ENCODE peak calls at places on chromosomes 6 and 20, in nine cellular contexts. One of them, this sample, is unnamed.

GRCh38 chr20:41669708-41670263 is 51.6 kb upstream of the CHD6 start:
- DNase-seq in right atrium auricular region: no peak
- DNase-seq in psoas muscle: no peak
- DNase-seq in A549: peak
- DNase-seq in GM23248: peak
- DNase-seq in AG04450: no peak
- DNase-seq in fibroblast of lung: no peak
- DNase-seq in mesendoderm: peak
- DNase-seq in Peyer's patch: no peak
- DNase-seq in this sample: no peak

GRCh38 chr20:4896119-4896700 is 105.1 kb downstream of the SLC23A2 start:
- DNase-seq in right atrium auricular region: peak
- DNase-seq in fibroblast of lung: no peak
- DNase-seq in GM23248: no peak
- DNase-seq in A549: no peak
- DNase-seq in psoas muscle: no peak
- DNase-seq in Peyer's patch: no peak
- DNase-seq in mesendoderm: peak
- DNase-seq in AG04450: no peak
- DNase-seq in this sample: no peak

GRCh38 chr6:134961366-134961765 is 11.5 kb upstream of the ALDH8A1 start:
- DNase-seq in mesendoderm: no peak
- DNase-seq in A549: no peak
- DNase-seq in AG04450: no peak
- DNase-seq in Peyer's patch: no peak
- DNase-seq in fibroblast of lung: no peak
- DNase-seq in GM23248: no peak
- DNase-seq in psoas muscle: no peak
- DNase-seq in right atrium auricular region: no peak
- DNase-seq in this sample: no peak

GRCh38 chr6:167153523-167153959 is 4.2 kb downstream of the GPR31 start:
- DNase-seq in fibroblast of lung: no peak
- DNase-seq in Peyer's patch: peak
- DNase-seq in mesendoderm: no peak
- DNase-seq in psoas muscle: no peak
- DNase-seq in A549: no peak
- DNase-seq in right atrium auricular region: no peak
- DNase-seq in GM23248: peak
- DNase-seq in AG04450: no peak
- DNase-seq in this sample: no peak

GRCh38 chr6:150142657-150143501 is at the start of gene PPP1R14C:
- DNase-seq in mesendoderm: peak
- DNase-seq in Peyer's patch: no peak
- DNase-seq in AG04450: no peak
- DNase-seq in GM23248: peak
- DNase-seq in psoas muscle: peak
- DNase-seq in fibroblast of lung: no peak
- DNase-seq in right atrium auricular region: no peak
- DNase-seq in A549: no peak
- DNase-seq in this sample: no peak

GRCh38 chr20:25500880-25501351 is 84.4 kb downstream of the NINL start:
- DNase-seq in right atrium auricular region: no peak
- DNase-seq in A549: no peak
- DNase-seq in mesendoderm: no peak
- DNase-seq in psoas muscle: no peak
- DNase-seq in GM23248: no peak
- DNase-seq in Peyer's patch: no peak
- DNase-seq in AG04450: no peak
- DNase-seq in fibroblast of lung: no peak
- DNase-seq in this sample: no peak

GRCh38 chr20:61436268-61436667 is 184.2 kb downstream of the CDH4 start:
- DNase-seq in psoas muscle: no peak
- DNase-seq in right atrium auricular region: no peak
- DNase-seq in A549: no peak
- DNase-seq in GM23248: peak
- DNase-seq in AG04450: no peak
- DNase-seq in mesendoderm: peak
- DNase-seq in fibroblast of lung: peak
- DNase-seq in Peyer's patch: no peak
- DNase-seq in this sample: no peak

GRCh38 chr6:71727632-71728294 is 158.6 kb upstream of the RIMS1 start:
- DNase-seq in right atrium auricular region: no peak
- DNase-seq in A549: no peak
- DNase-seq in AG04450: no peak
- DNase-seq in mesendoderm: peak
- DNase-seq in Peyer's patch: no peak
- DNase-seq in GM23248: peak
- DNase-seq in fibroblast of lung: no peak
- DNase-seq in psoas muscle: no peak
- DNase-seq in this sample: no peak

GRCh38 chr6:65088575-65088974 is 618.5 kb downstream of the EYS start:
- DNase-seq in A549: no peak
- DNase-seq in psoas muscle: no peak
- DNase-seq in Peyer's patch: no peak
- DNase-seq in mesendoderm: peak
- DNase-seq in right atrium auricular region: no peak
- DNase-seq in GM23248: no peak
- DNase-seq in AG04450: no peak
- DNase-seq in fibroblast of lung: no peak
- DNase-seq in this sample: no peak

GRCh38 chr6:1596088-1596852 is 13.4 kb upstream of the FOXC1 start:
- DNase-seq in fibroblast of lung: peak
- DNase-seq in mesendoderm: peak
- DNase-seq in psoas muscle: peak
- DNase-seq in Peyer's patch: peak
- DNase-seq in GM23248: peak
- DNase-seq in A549: no peak
- DNase-seq in AG04450: no peak
- DNase-seq in right atrium auricular region: peak
- DNase-seq in this sample: peak

GRCh38 chr6:31965700-31966099 is 6.2 kb downstream of the DXO start:
- DNase-seq in AG04450: no peak
- DNase-seq in psoas muscle: no peak
- DNase-seq in fibroblast of lung: no peak
- DNase-seq in GM23248: no peak
- DNase-seq in A549: no peak
- DNase-seq in Peyer's patch: no peak
- DNase-seq in right atrium auricular region: no peak
- DNase-seq in mesendoderm: no peak
- DNase-seq in this sample: no peak

GRCh38 chr20:8155229-8155628 is 23.2 kb downstream of the PLCB1 start:
- DNase-seq in fibroblast of lung: no peak
- DNase-seq in psoas muscle: no peak
- DNase-seq in GM23248: no peak
- DNase-seq in Peyer's patch: no peak
- DNase-seq in right atrium auricular region: no peak
- DNase-seq in A549: no peak
- DNase-seq in AG04450: no peak
- DNase-seq in mesendoderm: no peak
- DNase-seq in this sample: no peak

GRCh38 chr20:19995220-19995863 is 21.8 kb upstream of the NAA20 start:
- DNase-seq in Peyer's patch: no peak
- DNase-seq in AG04450: no peak
- DNase-seq in mesendoderm: peak
- DNase-seq in A549: peak
- DNase-seq in psoas muscle: no peak
- DNase-seq in fibroblast of lung: peak
- DNase-seq in right atrium auricular region: no peak
- DNase-seq in GM23248: peak
- DNase-seq in this sample: peak

GRCh38 chr6:72382602-72383529 is 239.0 kb upstream of the KCNQ5 start:
- DNase-seq in Peyer's patch: peak
- DNase-seq in GM23248: no peak
- DNase-seq in mesendoderm: peak
- DNase-seq in psoas muscle: no peak
- DNase-seq in fibroblast of lung: no peak
- DNase-seq in A549: no peak
- DNase-seq in right atrium auricular region: no peak
- DNase-seq in AG04450: no peak
- DNase-seq in this sample: no peak

GRCh38 chr6:42970859-42971612 is 7.9 kb downstream of the PEX6 start:
- DNase-seq in AG04450: no peak
- DNase-seq in Peyer's patch: no peak
- DNase-seq in psoas muscle: no peak
- DNase-seq in right atrium auricular region: no peak
- DNase-seq in A549: no peak
- DNase-seq in mesendoderm: peak
- DNase-seq in fibroblast of lung: no peak
- DNase-seq in GM23248: peak
- DNase-seq in this sample: no peak

GRCh38 chr6:151325075-151326050 is 66.0 kb downstream of the ZBTB2 start:
- DNase-seq in mesendoderm: peak
- DNase-seq in psoas muscle: peak
- DNase-seq in Peyer's patch: peak
- DNase-seq in A549: peak
- DNase-seq in AG04450: no peak
- DNase-seq in GM23248: peak
- DNase-seq in right atrium auricular region: peak
- DNase-seq in fibroblast of lung: peak
- DNase-seq in this sample: no peak

GRCh38 chr6:151324079-151324825 is 67.1 kb downstream of the ZBTB2 start:
- DNase-seq in mesendoderm: peak
- DNase-seq in fibroblast of lung: peak
- DNase-seq in GM23248: peak
- DNase-seq in AG04450: peak
- DNase-seq in A549: peak
- DNase-seq in right atrium auricular region: peak
- DNase-seq in psoas muscle: peak
- DNase-seq in Peyer's patch: peak
- DNase-seq in this sample: peak

GRCh38 chr6:151322570-151322969 is 68.8 kb downstream of the ZBTB2 start:
- DNase-seq in right atrium auricular region: no peak
- DNase-seq in mesendoderm: no peak
- DNase-seq in psoas muscle: no peak
- DNase-seq in A549: no peak
- DNase-seq in GM23248: no peak
- DNase-seq in fibroblast of lung: no peak
- DNase-seq in AG04450: no peak
- DNase-seq in Peyer's patch: no peak
- DNase-seq in this sample: no peak

GRCh38 chr6:151330130-151330715 is 61.1 kb downstream of the ZBTB2 start:
- DNase-seq in fibroblast of lung: peak
- DNase-seq in Peyer's patch: no peak
- DNase-seq in GM23248: peak
- DNase-seq in right atrium auricular region: no peak
- DNase-seq in A549: no peak
- DNase-seq in psoas muscle: no peak
- DNase-seq in AG04450: peak
- DNase-seq in mesendoderm: no peak
- DNase-seq in this sample: no peak

DNA sequence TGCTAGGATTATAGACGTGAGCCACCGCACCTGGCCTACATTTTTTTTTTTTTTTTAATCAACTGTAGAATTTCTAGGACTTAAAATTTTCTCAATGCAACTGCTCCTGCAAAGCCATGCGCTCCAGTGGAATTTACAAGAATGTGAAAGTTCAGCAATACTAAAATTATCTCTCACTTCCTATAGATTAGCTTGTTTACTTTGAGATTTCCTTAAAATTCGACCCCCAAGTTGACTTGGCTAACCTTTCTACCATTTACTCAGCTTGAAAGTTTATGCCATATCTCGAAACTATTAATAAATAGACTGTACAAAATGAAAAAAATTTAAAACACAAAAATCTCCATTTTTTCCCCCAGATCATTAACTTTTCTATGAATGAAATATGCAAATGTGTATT is 64.3 kb downstream of the ZBTB2 start:
- DNase-seq in GM23248: no peak
- DNase-seq in mesendoderm: no peak
- DNase-seq in AG04450: no peak
- DNase-seq in Peyer's patch: no peak
- DNase-seq in A549: no peak
- DNase-seq in psoas muscle: no peak
- DNase-seq in fibroblast of lung: no peak
- DNase-seq in right atrium auricular region: no peak
- DNase-seq in this sample: no peak
- H3K27ac ChIP-seq in GM23248: no peak
- H3K27ac ChIP-seq in mesendoderm: no peak
- H3K27ac ChIP-seq in AG04450: no peak
- H3K27ac ChIP-seq in Peyer's patch: no peak
- H3K27ac ChIP-seq in A549: peak
- H3K27ac ChIP-seq in psoas muscle: no peak
- H3K27ac ChIP-seq in fibroblast of lung: no peak
- H3K27ac ChIP-seq in right atrium auricular region: peak
- H3K27ac ChIP-seq in this sample: no peak

DNA sequence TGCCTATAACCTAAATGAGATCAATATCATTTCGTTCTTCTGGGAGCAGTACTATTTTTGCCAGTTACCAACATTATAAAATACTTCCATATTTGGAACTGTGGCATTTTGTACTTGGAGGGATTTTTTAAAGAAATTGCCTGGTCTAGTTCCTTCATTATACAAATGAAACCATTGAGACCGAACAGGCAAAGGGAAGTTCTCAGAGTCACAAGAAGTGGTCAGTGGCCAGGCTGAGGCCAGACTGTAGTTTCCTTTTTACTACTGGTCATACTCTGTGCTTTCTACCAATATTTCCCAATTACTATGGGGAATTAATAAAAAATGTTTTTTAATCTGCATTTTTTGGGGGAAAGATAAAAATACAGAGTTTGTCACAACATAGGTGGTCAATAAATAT is 332.0 kb downstream of the NRN1 start:
- DNase-seq in psoas muscle: no peak
- DNase-seq in AG04450: no peak
- DNase-seq in fibroblast of lung: no peak
- DNase-seq in mesendoderm: no peak
- DNase-seq in right atrium auricular region: no peak
- DNase-seq in A549: no peak
- DNase-seq in GM23248: no peak
- DNase-seq in Peyer's patch: no peak
- DNase-seq in this sample: no peak
- H3K27ac ChIP-seq in psoas muscle: no peak
- H3K27ac ChIP-seq in AG04450: no peak
- H3K27ac ChIP-seq in fibroblast of lung: no peak
- H3K27ac ChIP-seq in mesendoderm: no peak
- H3K27ac ChIP-seq in right atrium auricular region: no peak
- H3K27ac ChIP-seq in A549: no peak
- H3K27ac ChIP-seq in GM23248: no peak
- H3K27ac ChIP-seq in Peyer's patch: no peak
- H3K27ac ChIP-seq in this sample: no peak

GRCh38 chr6:15206887-15207286 is 39.0 kb upstream of the JARID2 start:
- DNase-seq in mesendoderm: peak
- DNase-seq in fibroblast of lung: no peak
- DNase-seq in psoas muscle: no peak
- DNase-seq in A549: no peak
- DNase-seq in Peyer's patch: no peak
- DNase-seq in AG04450: no peak
- DNase-seq in GM23248: no peak
- DNase-seq in right atrium auricular region: no peak
- DNase-seq in this sample: no peak
- H3K27ac ChIP-seq in mesendoderm: no peak
- H3K27ac ChIP-seq in fibroblast of lung: no peak
- H3K27ac ChIP-seq in psoas muscle: no peak
- H3K27ac ChIP-seq in A549: no peak
- H3K27ac ChIP-seq in Peyer's patch: no peak
- H3K27ac ChIP-seq in AG04450: no peak
- H3K27ac ChIP-seq in GM23248: peak
- H3K27ac ChIP-seq in right atrium auricular region: no peak
- H3K27ac ChIP-seq in this sample: no peak

DNA sequence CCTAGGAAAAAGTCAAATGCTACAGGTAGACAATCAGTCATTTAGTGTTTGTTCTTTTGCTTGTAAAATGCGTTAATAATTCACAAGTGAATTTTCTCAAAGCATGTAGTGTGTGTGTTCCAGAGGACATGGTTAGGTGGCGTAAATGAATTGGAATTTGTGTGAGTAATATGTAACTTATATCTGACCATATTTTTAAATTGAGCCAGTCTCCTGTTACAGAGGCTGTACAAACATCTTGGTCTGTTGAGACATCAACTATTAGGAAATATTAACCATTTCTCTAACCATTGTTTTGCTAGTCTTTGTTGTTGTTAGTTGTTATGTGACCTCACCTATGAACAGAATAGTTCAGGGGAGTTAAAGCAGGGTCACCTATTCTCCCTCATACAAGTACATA is 22.7 kb downstream of the MCM8 start:
- DNase-seq in A549: peak
- DNase-seq in fibroblast of lung: peak
- DNase-seq in psoas muscle: no peak
- DNase-seq in GM23248: peak
- DNase-seq in mesendoderm: no peak
- DNase-seq in right atrium auricular region: no peak
- DNase-seq in AG04450: no peak
- DNase-seq in Peyer's patch: no peak
- DNase-seq in this sample: no peak
- H3K27ac ChIP-seq in A549: peak
- H3K27ac ChIP-seq in fibroblast of lung: no peak
- H3K27ac ChIP-seq in psoas muscle: no peak
- H3K27ac ChIP-seq in GM23248: no peak
- H3K27ac ChIP-seq in mesendoderm: no peak
- H3K27ac ChIP-seq in right atrium auricular region: no peak
- H3K27ac ChIP-seq in AG04450: no peak
- H3K27ac ChIP-seq in Peyer's patch: peak
- H3K27ac ChIP-seq in this sample: no peak